ENCODE peak calls at places on chromosomes 11 and 22, in five cellular contexts. S, N, V, Z and A are unnamed samples.

GRCh38 chr22:30310881-30311771 is 15.6 kb downstream of the TBC1D10A start:
- DNase-seq in S (no peak), N (no peak), Z (no peak), V (no peak), A (no peak)

GRCh38 chr11:70064011-70064725 is 13.9 kb upstream of the ANO1 start:
- DNase-seq in S (no peak), N (peak; percentile 53), V (no peak), Z (no peak), A (no peak)

GRCh38 chr11:111435046-111435698 is 56.1 kb upstream of the POU2AF1 start:
- DNase-seq in Z (no peak), N (no peak), V (no peak), S (no peak), A (no peak)

GRCh38 chr22:25383892-25384291 is 164.5 kb downstream of the CRYBB2 start:
- DNase-seq in S (no peak), N (no peak), V (no peak), Z (no peak), A (no peak)

GRCh38 chr22:26718905-26719304 is 61.5 kb downstream of the MIAT start:
- DNase-seq in Z (no peak), N (peak; percentile 86), S (no peak), V (no peak), A (peak; percentile 83)

GRCh38 chr11:114395776-114396175 is 4.5 kb downstream of the C11orf71 start:
- DNase-seq in N (no peak), S (no peak), V (no peak), Z (no peak), A (no peak)

GRCh38 chr11:12019337-12019736 is 10.9 kb upstream of the DKK3 start:
- DNase-seq in N (no peak), V (no peak), S (no peak), Z (no peak), A (no peak)

GRCh38 chr22:49614966-49615965 is 212.4 kb downstream of the BRD1 start:
- DNase-seq in N (no peak), Z (no peak), S (no peak), V (no peak), A (no peak)

GRCh38 chr11:78684377-78684776 is 109.7 kb upstream of the NARS2 start:
- DNase-seq in N (no peak), V (no peak), Z (no peak), S (no peak), A (no peak)

GRCh38 chr11:18720811-18721575 is 5.0 kb downstream of the IGSF22 start:
- DNase-seq in S (peak; percentile 76), V (peak; percentile 77), N (peak; percentile 49), Z (no peak), A (peak; percentile 66)

GRCh38 chr22:25419247-25420113 is 145.0 kb upstream of the GRK3 start:
- DNase-seq in V (no peak), N (peak; percentile 35), Z (peak; percentile 75), S (no peak), A (no peak)

GRCh38 chr11:128905345-128906184 is 14.4 kb downstream of the KCNJ5 start:
- DNase-seq in Z (peak; percentile 72), V (no peak), S (peak; percentile 30), N (peak; percentile 49), A (no peak)

GRCh38 chr22:43860126-43860525 is 2.2 kb downstream of the SULT4A1 start:
- DNase-seq in S (no peak), Z (no peak), V (no peak), N (no peak), A (no peak)

GRCh38 chr11:61972796-61973602 is 5.6 kb upstream of the FTH1 start:
- DNase-seq in Z (no peak), N (peak; percentile 49), S (no peak), V (no peak), A (peak; percentile 82)

GRCh38 chr11:63459586-63459985 is 31.4 kb downstream of the PLAAT5 start:
- DNase-seq in N (no peak), S (no peak), V (no peak), Z (no peak), A (no peak)

GRCh38 chr11:27100534-27100933 is 59.9 kb downstream of the BBOX1 start:
- DNase-seq in V (no peak), S (no peak), N (no peak), Z (no peak), A (no peak)

GRCh38 chr22:44969817-44970216 is 40.0 kb downstream of the PHF21B start:
- DNase-seq in V (no peak), N (no peak), Z (no peak), S (no peak), A (no peak)